ENCODE peak calls at places on chromosomes 4 and X, in nine cellular contexts. M, B, P, S, F, D, U, A and T are unnamed samples. For H3K9me3, the result is how much of the 10 kb centered on the place peaks cover.

GRCh38 chr4:181835348-181835747 is 407.9 kb upstream of the TENM3 start:
- DNase-seq in M (no peak), B (no peak), P (no peak), S (no peak), F (no peak), D (no peak), U (no peak), A (no peak), T (no peak)

GRCh38 chrX:64206556-64207162 is 1.2 kb upstream of the AMER1 start:
- DNase-seq in M (no peak), B (peak), P (peak), S (no peak), F (no peak), D (no peak), U (peak), A (no peak), T (no peak)

GRCh38 chr4:10983274-10983673 is 298.7 kb upstream of the CLNK start:
- DNase-seq in M (no peak), B (no peak), P (peak), S (no peak), F (no peak), D (no peak), U (no peak), A (no peak), T (no peak)

GRCh38 chr4:12712648-12713339 is 771.3 kb downstream of the RAB28 start:
- DNase-seq in M (no peak), B (no peak), P (no peak), S (no peak), F (no peak), D (no peak), U (no peak), A (no peak), T (no peak)

GRCh38 chr4:41176357-41176756 is 38.0 kb downstream of the APBB2 start:
- DNase-seq in M (no peak), B (no peak), P (no peak), S (no peak), F (no peak), D (no peak), U (no peak), A (no peak), T (no peak)

GRCh38 chr4:151672996-151673395 is 87.8 kb downstream of the GATB start:
- DNase-seq in M (no peak), B (no peak), P (no peak), S (no peak), F (no peak), D (no peak), U (no peak), A (no peak), T (no peak)

GRCh38 chr4:113407409-113407808 is 354.1 kb downstream of the CAMK2D start:
- DNase-seq in M (no peak), B (no peak), P (no peak), S (no peak), F (no peak), D (peak), U (no peak), A (no peak), T (no peak)

GRCh38 chr4:159269143-159269542 is 166.3 kb downstream of the RAPGEF2 start:
- DNase-seq in M (no peak), B (no peak), P (no peak), S (no peak), F (no peak), D (no peak), U (no peak), A (no peak), T (no peak)

GRCh38 chrX:46704767-46705386 is 54.0 kb downstream of the SLC9A7 start:
- DNase-seq in M (no peak), B (no peak), P (no peak), S (no peak), F (no peak), D (no peak), U (no peak), A (no peak), T (no peak)

GRCh38 chr4:76723373-76723772 is 174.6 kb downstream of the SOWAHB start:
- DNase-seq in M (no peak), B (no peak), P (no peak), S (no peak), F (no peak), D (no peak), U (no peak), A (no peak), T (no peak)

GRCh38 chr4:84582988-84583870 is at the start of gene CDS1:
- DNase-seq in M (no peak), B (no peak), P (peak), S (no peak), F (peak), D (peak), U (peak), A (peak), T (no peak)

GRCh38 chrX:19750028-19750786 is 137.2 kb downstream of the SH3KBP1 start:
- DNase-seq in M (no peak), B (no peak), P (no peak), S (no peak), F (no peak), D (no peak), U (no peak), A (no peak), T (no peak)

GRCh38 chr4:55437356-55437796 is 41.6 kb downstream of the TMEM165 start:
- DNase-seq in M (no peak), B (no peak), P (peak), S (no peak), F (no peak), D (no peak), U (peak), A (no peak), T (no peak)

GRCh38 chr4:40473578-40474388 is 138.7 kb downstream of the CHRNA9 start:
- DNase-seq in M (no peak), B (no peak), P (peak), S (no peak), F (no peak), D (no peak), U (no peak), A (no peak), T (no peak)

GRCh38 chr4:85302193-85302736 is 172.7 kb upstream of the ARHGAP24 start:
- DNase-seq in M (no peak), B (no peak), P (no peak), S (no peak), F (no peak), D (no peak), U (no peak), A (no peak), T (no peak)

GRCh38 chr4:39096847-39097246 is 34.8 kb downstream of the KLHL5 start:
- DNase-seq in M (no peak), B (no peak), P (no peak), S (no peak), F (no peak), D (no peak), U (no peak), A (no peak), T (no peak)

GRCh38 chr4:126306152-126306869 is 991.6 kb downstream of the FAT4 start:
- DNase-seq in M (no peak), B (no peak), P (no peak), S (no peak), F (no peak), D (no peak), U (no peak), A (peak), T (no peak)

GRCh38 chr4:87038837-87039715 is 104.3 kb downstream of the AFF1 start:
- DNase-seq in M (no peak), B (no peak), P (peak), S (no peak), F (no peak), D (peak), U (peak), A (peak), T (no peak)

GRCh38 chr4:132540797-132541196 is 608.3 kb upstream of the PCDH10 start:
- DNase-seq in M (no peak), B (no peak), P (no peak), S (no peak), F (no peak), D (no peak), U (no peak), A (no peak), T (no peak)

GRCh38 chr4:138162259-138162658 is 79.9 kb downstream of the SLC7A11 start:
- DNase-seq in M (no peak), B (no peak), P (no peak), S (no peak), F (no peak), D (no peak), U (no peak), A (no peak), T (no peak)

GRCh38 chr4:151129801-151130200 is 30.4 kb downstream of the RPS3A start:
- DNase-seq in M (no peak), B (no peak), P (no peak), S (no peak), F (no peak), D (no peak), U (no peak), A (no peak), T (no peak)

GRCh38 chrX:120677017-120677652 is 47.3 kb upstream of the C1GALT1C1 start:
- DNase-seq in M (no peak), B (no peak), P (no peak), S (no peak), F (no peak), D (no peak), U (no peak), A (no peak), T (no peak)

GRCh38 chr4:162456106-162456505 is 292.3 kb upstream of the FSTL5 start:
- DNase-seq in M (no peak), B (no peak), P (no peak), S (no peak), F (no peak), D (no peak), U (no peak), A (no peak), T (no peak)

GRCh38 chr4:16790508-16790907 is 107.9 kb downstream of the LDB2 start:
- DNase-seq in M (no peak), B (no peak), P (no peak), S (no peak), F (no peak), D (no peak), U (no peak), A (no peak), T (no peak)

GRCh38 chr4:95637047-95637600 is 88.4 kb upstream of the UNC5C start:
- DNase-seq in M (no peak), B (no peak), P (peak), S (no peak), F (no peak), D (no peak), U (no peak), A (no peak), T (no peak)

GRCh38 chr4:111937368-111937767 is 207.9 kb upstream of the FAM241A start:
- DNase-seq in M (no peak), B (no peak), P (peak), S (no peak), F (no peak), D (no peak), U (no peak), A (no peak), T (no peak)

GRCh38 chr4:40881096-40881495 is 131.3 kb downstream of the NSUN7 start:
- DNase-seq in M (no peak), B (no peak), P (no peak), S (no peak), F (no peak), D (no peak), U (no peak), A (no peak), T (no peak)

GRCh38 chr4:40923326-40924095 is 173.8 kb downstream of the NSUN7 start:
- DNase-seq in M (no peak), B (no peak), P (no peak), S (no peak), F (no peak), D (no peak), U (peak), A (peak), T (no peak)

GRCh38 chr4:35358001-35358584 is 886.2 kb downstream of the ARAP2 start:
- DNase-seq in M (no peak), B (no peak), P (no peak), S (no peak), F (no peak), D (no peak), U (no peak), A (no peak), T (no peak)

GRCh38 chr4:73006286-73006990 is 63.1 kb downstream of the COX18 start:
- DNase-seq in M (no peak), B (no peak), P (no peak), S (no peak), F (no peak), D (no peak), U (no peak), A (no peak), T (no peak)

GRCh38 chr4:71711044-71711984 is 72.6 kb downstream of the GC start:
- DNase-seq in M (no peak), B (no peak), P (peak), S (no peak), F (no peak), D (peak), U (no peak), A (no peak), T (no peak)

GRCh38 chr4:168269879-168270278 is 48.7 kb downstream of the DDX60 start:
- DNase-seq in M (no peak), B (no peak), P (no peak), S (no peak), F (no peak), D (no peak), U (no peak), A (no peak), T (no peak)

GRCh38 chr4:167775374-167775773 is 317.0 kb upstream of the ANXA10 start:
- DNase-seq in M (no peak), B (no peak), P (no peak), S (no peak), F (no peak), D (no peak), U (no peak), A (no peak), T (no peak)

GRCh38 chr4:181213562-181213961 is 1029.6 kb upstream of the TENM3 start:
- DNase-seq in M (no peak), B (no peak), P (no peak), S (no peak), F (no peak), D (no peak), U (no peak), A (no peak), T (no peak)

GRCh38 chr4:2402053-2402452 is 16.4 kb downstream of the ZFYVE28 start:
- DNase-seq in M (peak), B (peak), P (peak), S (no peak), F (peak), D (peak), U (peak), A (no peak), T (no peak)

GRCh38 chrX:154373340-154374306 is 811 bp downstream of the FLNA start:
- DNase-seq in M (no peak), B (peak), P (peak), S (no peak), F (no peak), D (peak), U (peak), A (peak), T (no peak)
- H3K9me3 ChIP-seq in M (under half), B (under half), P (under half), S (under half), F (under half), D (under half), U (under half), A (under half), T (under half)

GRCh38 chrX:458631-459061 is 71.9 kb upstream of the PPP2R3B start:
- DNase-seq in M (no peak), B (no peak), P (no peak), S (no peak), F (no peak), D (no peak), U (no peak), A (peak), T (no peak)
- H3K9me3 ChIP-seq in M (under half), B (under half), P (under half), S (under half), F (under half), D (under half), U (under half), A (under half), T (under half)

GRCh38 chr4:166280642-166281041 is 407.6 kb downstream of the TLL1 start:
- DNase-seq in M (no peak), B (no peak), P (no peak), S (no peak), F (no peak), D (no peak), U (no peak), A (no peak), T (no peak)

GRCh38 chr4:166279261-166279660 is 406.2 kb downstream of the TLL1 start:
- DNase-seq in M (no peak), B (no peak), P (no peak), S (no peak), F (no peak), D (no peak), U (no peak), A (no peak), T (no peak)

GRCh38 chr4:166282081-166282770 is 409.2 kb downstream of the TLL1 start:
- DNase-seq in M (no peak), B (no peak), P (no peak), S (no peak), F (no peak), D (no peak), U (no peak), A (no peak), T (no peak)

DNA sequence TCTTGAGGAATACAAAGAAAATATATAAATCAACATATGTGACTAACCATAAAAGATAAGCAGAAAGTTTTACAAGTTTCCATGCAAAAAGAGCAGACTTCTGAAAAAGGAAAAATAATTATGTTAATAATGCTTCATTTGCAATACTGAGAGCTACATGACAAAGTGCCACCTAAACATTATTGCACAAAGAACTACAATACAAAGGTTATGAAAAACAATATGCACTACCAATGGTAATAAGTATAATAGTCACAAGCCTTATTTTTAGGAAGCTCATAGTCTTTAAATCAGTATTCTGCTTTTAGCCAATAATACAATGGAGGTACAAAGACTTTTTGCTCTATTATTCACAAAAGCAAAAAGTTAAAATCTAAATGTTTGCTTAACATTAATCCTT is 411.2 kb downstream of the TLL1 start:
- DNase-seq in M (no peak), B (no peak), P (no peak), S (no peak), F (no peak), D (no peak), U (no peak), A (no peak), T (no peak)
- H3K9me3 ChIP-seq in M (under half), B (under half), P (under half), S (under half), F (under half), D (under half), U (under half), A (under half), T (under half)

GRCh38 chr4:7581477-7581876 is 146.7 kb upstream of the PSAPL1 start:
- DNase-seq in M (peak), B (peak), P (peak), S (no peak), F (no peak), D (no peak), U (no peak), A (no peak), T (no peak)

GRCh38 chr4:7584133-7584532 is 149.4 kb upstream of the PSAPL1 start:
- DNase-seq in M (no peak), B (no peak), P (no peak), S (no peak), F (no peak), D (no peak), U (no peak), A (no peak), T (no peak)

GRCh38 chr4:7584760-7585159 is 150.0 kb upstream of the PSAPL1 start:
- DNase-seq in M (no peak), B (no peak), P (no peak), S (no peak), F (no peak), D (no peak), U (no peak), A (no peak), T (no peak)

GRCh38 chr4:7585768-7586167 is 151.0 kb upstream of the PSAPL1 start:
- DNase-seq in M (no peak), B (no peak), P (no peak), S (no peak), F (no peak), D (no peak), U (no peak), A (no peak), T (no peak)

DNA sequence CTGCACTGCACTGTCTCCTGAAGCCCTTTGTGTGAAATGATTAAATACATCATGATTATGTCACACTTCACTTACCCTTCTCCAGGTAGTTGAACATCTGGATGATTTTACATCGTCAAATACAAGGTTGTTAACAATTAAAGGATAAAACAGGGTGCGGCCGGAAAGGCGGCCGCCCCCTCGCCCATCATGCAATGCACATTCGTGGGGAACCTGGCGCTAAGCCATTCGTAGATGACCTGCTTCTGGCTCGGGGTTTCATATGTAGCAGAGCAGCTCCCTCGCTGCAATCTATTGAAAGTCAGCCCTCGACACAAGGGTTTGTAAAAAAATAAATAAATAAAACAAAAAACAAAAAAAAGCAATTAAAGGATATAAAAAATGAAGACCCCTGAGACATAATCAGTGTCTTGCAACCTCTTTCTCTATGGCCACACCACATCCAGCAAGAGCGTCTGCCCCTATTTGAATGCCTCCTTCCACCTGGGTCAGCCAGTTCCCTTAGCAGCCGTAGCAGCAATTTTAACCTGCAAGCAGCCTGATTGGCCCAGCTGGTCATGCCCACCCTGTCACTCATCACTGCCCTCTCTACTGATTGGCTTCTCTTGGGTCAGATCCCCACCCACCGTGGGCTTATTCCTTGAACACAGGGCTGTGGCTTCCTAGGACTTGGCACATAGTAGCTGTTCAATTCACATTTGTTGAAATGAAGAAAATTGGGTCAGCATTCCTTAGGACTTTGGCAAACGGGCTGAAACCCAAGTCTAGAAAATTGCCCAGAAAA is 147.8 kb upstream of the PSAPL1 start:
- DNase-seq in M (no peak), B (no peak), P (no peak), S (no peak), F (no peak), D (no peak), U (no peak), A (no peak), T (no peak)
- H3K9me3 ChIP-seq in M (half or more), B (under half), P (under half), S (under half), F (under half), D (under half), U (under half), A (under half), T (under half)

GRCh38 chrX:143988356-143988755 is 104.5 kb downstream of the UBE2NL start:
- DNase-seq in M (peak), B (no peak), P (no peak), S (no peak), F (no peak), D (no peak), U (no peak), A (no peak), T (no peak)

GRCh38 chrX:143998261-143998660 is 114.4 kb downstream of the UBE2NL start:
- DNase-seq in M (no peak), B (no peak), P (no peak), S (no peak), F (no peak), D (no peak), U (no peak), A (no peak), T (no peak)

DNA sequence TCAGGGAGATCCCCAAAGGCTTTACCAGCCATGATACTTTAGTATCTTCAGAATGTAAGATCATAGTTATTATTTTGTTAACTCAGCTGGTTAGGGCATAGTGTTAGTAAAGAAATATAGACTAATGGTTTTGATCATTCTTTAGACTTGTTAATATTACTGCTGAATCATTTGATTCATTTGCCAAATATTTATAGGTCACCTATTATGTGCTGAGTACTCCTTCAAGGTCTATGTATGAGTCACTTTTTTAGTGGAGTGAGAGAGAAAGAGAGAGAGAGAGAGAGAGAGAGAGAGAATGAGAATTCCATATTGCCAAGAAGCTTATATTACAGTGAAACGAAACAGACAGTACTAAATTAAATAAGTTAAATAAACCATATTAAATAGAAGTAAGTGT is 110.3 kb downstream of the UBE2NL start:
- DNase-seq in M (no peak), B (no peak), P (no peak), S (no peak), F (no peak), D (no peak), U (no peak), A (no peak), T (no peak)
- H3K9me3 ChIP-seq in M (under half), B (under half), P (under half), S (under half), F (under half), D (under half), U (under half), A (under half), T (under half)

GRCh38 chr4:100166297-100167034 is 23.8 kb downstream of the DDIT4L start:
- DNase-seq in M (no peak), B (no peak), P (no peak), S (no peak), F (no peak), D (no peak), U (no peak), A (no peak), T (no peak)
- H3K9me3 ChIP-seq in M (under half), B (under half), P (under half), S (under half), F (under half), D (under half), U (under half), A (under half), T (under half)

GRCh38 chr4:140472156-140472555 is 25.9 kb downstream of the MGAT4D start:
- DNase-seq in M (no peak), B (no peak), P (no peak), S (no peak), F (no peak), D (no peak), U (no peak), A (no peak), T (no peak)
- H3K9me3 ChIP-seq in M (under half), B (under half), P (under half), S (under half), F (under half), D (under half), U (under half), A (under half), T (under half)

GRCh38 chr4:256492-256891 is 48.8 kb downstream of the ZNF732 start:
- DNase-seq in M (no peak), B (no peak), P (no peak), S (no peak), F (no peak), D (no peak), U (no peak), A (no peak), T (no peak)
- H3K9me3 ChIP-seq in M (half or more), B (under half), P (under half), S (under half), F (half or more), D (half or more), U (under half), A (half or more), T (under half)